ENCODE peak calls at places on chromosome 17, in seven cellular contexts. J is fibroblast of lung, Z is AG04450, K is transverse colon, U is foreskin fibroblast, L is fibroblast of pulmonary artery, R is AG09309. A is an unnamed sample.

GRCh38 chr17:34319087-34319486 is at the start of gene CCL8:
- DNase-seq in J (peak), Z (no peak), K (no peak), U (no peak), L (peak), R (no peak), A (no peak)

GRCh38 chr17:28950752-28951427 is 428 bp downstream of the PHF12 start:
- DNase-seq in J (no peak), Z (no peak), K (no peak), U (no peak), L (no peak), R (no peak), A (no peak)

GRCh38 chr17:46979023-46979870 is at the start of gene RPRML:
- DNase-seq in J (no peak), Z (no peak), K (peak), U (peak), L (peak), R (no peak), A (peak)

GRCh38 chr17:76727745-76728456 is 1.3 kb downstream of the METTL23 start:
- DNase-seq in J (peak), Z (no peak), K (peak), U (peak), L (no peak), R (no peak), A (peak)

GRCh38 chr17:76726766-76727718 is at the start of gene METTL23:
- DNase-seq in J (peak), Z (no peak), K (peak), U (peak), L (peak), R (no peak), A (peak)

GRCh38 chr17:47698749-47699535 is 5.0 kb downstream of the TBKBP1 start:
- DNase-seq in J (peak), Z (no peak), K (peak), U (peak), L (peak), R (no peak), A (peak)

GRCh38 chr17:4900231-4901107 is 1.1 kb downstream of the C17orf107 start:
- DNase-seq in J (no peak), Z (no peak), K (peak), U (no peak), L (no peak), R (no peak), A (peak)

GRCh38 chr17:77248216-77249054 is 107.7 kb downstream of the SEC14L1 start:
- DNase-seq in J (no peak), Z (no peak), K (no peak), U (peak), L (no peak), R (no peak), A (no peak)

GRCh38 chr17:2689411-2690164 is 22.0 kb downstream of the CLUH start:
- DNase-seq in J (no peak), Z (no peak), K (no peak), U (peak), L (no peak), R (no peak), A (no peak)

GRCh38 chr17:19743101-19744100 is 4.7 kb downstream of the ALDH3A1 start:
- DNase-seq in J (no peak), Z (no peak), K (no peak), U (no peak), L (no peak), R (no peak), A (no peak)

GRCh38 chr17:19746517-19746916 is 1.6 kb downstream of the ALDH3A1 start:
- DNase-seq in J (no peak), Z (no peak), K (no peak), U (no peak), L (no peak), R (no peak), A (no peak)

GRCh38 chr17:19744492-19744891 is 3.6 kb downstream of the ALDH3A1 start:
- DNase-seq in J (no peak), Z (no peak), K (peak), U (no peak), L (no peak), R (no peak), A (no peak)

GRCh38 chr17:19747159-19747719 is 859 bp downstream of the ALDH3A1 start:
- DNase-seq in J (no peak), Z (no peak), K (no peak), U (no peak), L (no peak), R (no peak), A (no peak)

DNA sequence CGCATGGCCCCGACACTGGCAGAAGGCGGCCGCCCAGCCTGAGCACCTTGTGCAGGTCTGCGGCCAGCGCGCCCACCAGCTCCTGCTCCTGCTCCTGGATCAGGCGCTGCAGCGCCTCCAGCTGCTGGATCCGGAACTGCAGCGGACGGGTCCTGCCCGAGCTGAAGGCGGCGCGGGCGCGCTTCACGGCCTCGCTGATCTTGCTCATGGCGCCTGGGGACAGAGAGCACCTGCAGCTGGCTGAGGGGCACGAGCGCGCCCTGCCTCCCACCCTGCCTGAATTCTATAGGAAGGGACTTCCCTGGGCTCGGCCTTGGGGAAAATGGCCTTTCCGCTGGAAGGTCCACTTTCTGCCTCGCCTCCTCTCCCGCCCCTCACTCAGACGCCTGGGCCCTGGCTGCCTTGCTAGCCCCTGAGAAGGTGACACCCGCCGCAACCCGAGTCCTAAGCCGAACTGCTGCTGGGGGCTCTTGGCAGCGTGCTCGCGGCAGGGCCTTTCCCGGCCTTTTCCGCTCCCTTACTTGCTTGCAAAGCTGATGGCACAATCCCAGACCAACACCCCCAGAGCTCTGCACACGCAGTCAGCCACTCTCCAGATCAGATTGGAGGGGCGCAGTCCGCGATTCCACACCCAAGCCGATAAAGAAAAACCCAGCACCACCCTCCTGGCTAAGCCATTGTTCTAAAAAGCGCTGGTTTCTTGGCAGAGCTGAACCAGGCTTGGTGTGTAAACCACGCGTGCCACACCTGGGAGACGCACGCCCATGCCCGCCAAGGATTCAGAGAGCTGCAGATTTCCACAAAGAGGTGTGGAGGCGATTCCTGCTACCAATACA is 3.0 kb downstream of the ALDH3A1 start:
- DNase-seq in J (peak), Z (no peak), K (peak), U (peak), L (peak), R (no peak), A (peak)
- H3K4me3 ChIP-seq in J (no peak), Z (peak), K (peak), U (no peak), L (peak), R (no peak), A (peak)

DNA sequence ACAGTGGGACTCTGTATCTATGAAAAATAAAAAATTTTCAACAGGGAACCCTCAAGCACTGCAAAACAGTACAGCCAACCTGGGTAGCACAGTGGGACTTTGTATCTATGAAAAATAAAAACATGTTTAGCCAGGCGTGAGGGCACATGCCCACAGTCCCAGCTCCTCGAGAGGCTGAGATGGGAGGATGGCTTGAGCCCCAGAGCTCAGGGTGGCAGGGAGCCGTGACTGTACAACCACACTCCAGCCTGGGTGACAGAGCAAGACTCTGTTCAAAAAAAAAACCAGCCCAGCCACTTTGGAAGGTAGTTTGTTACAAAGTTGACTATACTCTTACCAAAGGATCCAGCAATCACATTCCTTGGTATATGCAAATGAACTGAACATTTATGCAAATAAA is 5.3 kb downstream of the RPH3AL start:
- DNase-seq in J (no peak), Z (no peak), K (no peak), U (no peak), L (no peak), R (no peak), A (no peak)
- H3K4me3 ChIP-seq in J (no peak), Z (no peak), K (no peak), U (no peak), L (no peak), R (no peak), A (no peak)

GRCh38 chr17:42563950-42564349 is 2.0 kb downstream of the COASY start:
- DNase-seq in J (no peak), Z (no peak), K (no peak), U (no peak), L (no peak), R (no peak), A (no peak)

GRCh38 chr17:42562845-42563509 is 1.0 kb downstream of the COASY start:
- DNase-seq in J (peak), Z (no peak), K (no peak), U (no peak), L (peak), R (no peak), A (peak)

GRCh38 chr17:42564815-42565522 is 1.9 kb upstream of the MLX start:
- DNase-seq in J (no peak), Z (no peak), K (no peak), U (no peak), L (no peak), R (no peak), A (no peak)

GRCh38 chr17:42561908-42562844 is at the start of gene COASY:
- DNase-seq in J (peak), Z (peak), K (peak), U (peak), L (peak), R (peak), A (peak)

DNA sequence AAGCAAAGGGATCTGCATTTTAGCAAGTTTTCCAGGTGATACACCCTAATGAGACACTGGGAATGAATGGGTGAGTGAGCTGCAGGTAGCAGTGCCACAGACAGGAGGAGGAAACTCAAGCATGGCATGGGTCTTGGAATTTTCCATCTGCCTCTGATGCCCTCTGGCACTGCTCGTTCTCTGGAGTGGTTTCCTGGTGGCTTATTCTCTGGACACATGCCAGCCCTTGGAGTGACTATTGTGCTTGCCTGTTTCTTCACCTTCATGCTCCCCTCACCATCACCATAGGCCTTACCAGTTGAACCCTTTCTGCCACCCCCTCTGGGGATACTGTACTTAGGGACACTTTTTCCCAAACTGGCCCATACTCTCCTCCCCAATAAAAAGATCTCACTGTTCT is 1.6 kb downstream of the COASY start:
- DNase-seq in J (no peak), Z (no peak), K (peak), U (no peak), L (no peak), R (no peak), A (no peak)
- H3K4me3 ChIP-seq in J (peak), Z (peak), K (peak), U (peak), L (peak), R (peak), A (peak)

GRCh38 chr17:70629902-70630301 is 460.6 kb downstream of the KCNJ2 start:
- DNase-seq in J (peak), Z (no peak), K (no peak), U (peak), L (peak), R (no peak), A (peak)
- H3K4me3 ChIP-seq in J (no peak), Z (no peak), K (no peak), U (no peak), L (no peak), R (no peak), A (no peak)

DNA sequence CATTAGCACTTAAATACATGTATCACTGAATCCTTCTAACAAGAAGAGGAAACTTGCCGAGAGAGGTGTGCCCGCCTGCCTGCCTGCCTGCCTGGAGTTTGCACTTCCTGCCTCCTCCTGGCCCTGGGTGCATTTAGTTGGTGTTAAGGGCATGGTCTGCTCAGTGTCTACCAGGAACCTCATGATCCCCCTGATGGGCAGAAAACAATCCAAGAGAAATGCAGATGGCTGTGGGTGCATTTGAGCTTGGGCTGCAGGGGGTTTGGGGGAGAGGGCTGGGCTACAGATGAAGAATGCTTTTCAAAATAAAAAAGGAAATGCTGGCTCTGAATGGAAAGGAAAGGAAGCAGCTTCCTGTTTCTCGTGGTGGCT is 10.1 kb downstream of the KSR1 start:
- DNase-seq in J (no peak), Z (no peak), K (no peak), U (no peak), L (no peak), R (no peak), A (peak)
- H3K4me3 ChIP-seq in J (no peak), Z (no peak), K (no peak), U (no peak), L (no peak), R (no peak), A (no peak)

DNA sequence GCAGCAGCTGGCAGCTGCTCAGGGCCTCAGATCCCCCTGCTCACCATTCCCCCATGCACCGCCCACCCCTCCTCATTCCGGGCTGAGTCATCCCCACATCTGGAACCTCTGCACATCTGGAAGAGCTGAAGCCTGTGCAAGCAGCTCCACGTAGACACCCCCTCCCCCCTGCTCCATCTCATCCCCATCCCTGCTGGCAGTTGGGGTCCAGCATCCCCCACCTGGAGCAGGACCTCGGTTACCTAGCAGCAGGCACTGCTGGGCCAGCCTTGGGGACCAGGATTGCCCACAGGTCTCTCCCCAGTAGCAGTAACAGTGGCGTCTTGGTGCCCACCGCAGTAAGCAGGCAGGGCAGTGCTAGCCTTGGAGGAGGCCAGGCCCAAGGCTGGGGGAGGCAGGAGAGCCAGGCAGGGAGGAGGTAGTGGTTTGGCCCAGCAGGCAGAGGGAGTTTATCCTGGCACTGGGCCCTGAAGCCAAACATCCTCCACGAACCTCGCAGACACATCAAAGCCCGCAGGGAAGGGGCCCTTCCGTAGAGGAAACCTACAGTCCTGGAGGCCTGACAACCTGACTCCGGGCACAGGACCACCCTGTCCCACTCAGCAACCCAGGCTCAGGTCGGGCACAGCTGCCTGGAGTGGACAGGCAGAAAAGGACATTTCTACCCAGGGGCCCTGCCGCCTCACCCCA is 7.7 kb upstream of the TMEM92 start:
- DNase-seq in J (peak), Z (peak), K (peak), U (peak), L (peak), R (peak), A (no peak)
- H3K4me3 ChIP-seq in J (no peak), Z (peak), K (no peak), U (peak), L (no peak), R (peak), A (no peak)

GRCh38 chr17:81922566-81923301 is 4.8 kb upstream of the SIRT7 start:
- DNase-seq in J (no peak), Z (no peak), K (no peak), U (no peak), L (no peak), R (no peak), A (no peak)
- H3K4me3 ChIP-seq in J (peak), Z (peak), K (peak), U (peak), L (peak), R (peak), A (no peak)

GRCh38 chr17:81705518-81706231 is 2.5 kb downstream of the MRPL12 start:
- DNase-seq in J (no peak), Z (no peak), K (no peak), U (no peak), L (no peak), R (no peak), A (no peak)
- H3K4me3 ChIP-seq in J (no peak), Z (no peak), K (no peak), U (no peak), L (no peak), R (no peak), A (no peak)

DNA sequence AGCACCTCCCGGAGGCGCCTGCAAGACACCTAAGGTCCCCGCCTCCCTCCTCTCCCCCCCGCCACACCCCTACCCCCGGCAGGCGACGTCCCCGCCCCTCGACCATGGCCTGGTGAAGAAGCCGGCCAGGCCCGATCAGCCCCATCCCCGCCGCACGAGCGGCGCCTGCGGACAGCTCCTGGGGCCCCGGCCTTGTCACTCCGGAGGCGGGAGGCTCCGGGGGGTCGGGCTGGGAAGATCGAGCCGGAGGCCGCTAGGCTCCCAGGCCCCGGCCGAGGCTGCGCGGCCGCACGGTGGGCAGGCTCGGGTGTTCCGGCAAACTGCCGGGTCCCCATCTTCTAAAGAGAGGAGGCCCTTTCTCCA is 386 bp upstream of the ACE start:
- DNase-seq in J (no peak), Z (no peak), K (no peak), U (peak), L (no peak), R (no peak), A (peak)
- H3K4me3 ChIP-seq in J (peak), Z (peak), K (peak), U (peak), L (no peak), R (peak), A (peak)

A was measured in OCI-LY7.